ENCODE peak calls at places on chromosomes 12 and 14, in four cellular contexts. One of them, this sample, is unnamed.

GRCh38 chr14:71324767-71325272 is 417.6 kb downstream of the PCNX1 start:
- DNase-seq in activated T-cell treated with anti-CD3 and anti-CD28 coated beads, Interleukin-2, amount 50 U/mL, for 4 hours: peak; percentile 27
- DNase-seq in AG09319: no peak
- DNase-seq in G401: no peak
- DNase-seq in this sample: peak; percentile 42

GRCh38 chr12:26691234-26691970 is 141.6 kb downstream of the ITPR2 start:
- DNase-seq in G401: peak; percentile 18
- DNase-seq in AG09319: peak; percentile 50
- DNase-seq in activated T-cell treated with anti-CD3 and anti-CD28 coated beads, Interleukin-2, amount 50 U/mL, for 4 hours: no peak
- DNase-seq in this sample: no peak

GRCh38 chr14:65156568-65157366 is 54.5 kb upstream of the MAX start:
- DNase-seq in AG09319: peak; percentile 62
- DNase-seq in G401: no peak
- DNase-seq in activated T-cell treated with anti-CD3 and anti-CD28 coated beads, Interleukin-2, amount 50 U/mL, for 4 hours: no peak
- DNase-seq in this sample: no peak

GRCh38 chr12:109532721-109533486 is 40.4 kb downstream of the MMAB start:
- DNase-seq in AG09319: no peak
- DNase-seq in activated T-cell treated with anti-CD3 and anti-CD28 coated beads, Interleukin-2, amount 50 U/mL, for 4 hours: no peak
- DNase-seq in G401: no peak
- DNase-seq in this sample: no peak

GRCh38 chr14:92759300-92759678 is 10.9 kb upstream of the LGMN start:
- DNase-seq in G401: no peak
- DNase-seq in AG09319: no peak
- DNase-seq in activated T-cell treated with anti-CD3 and anti-CD28 coated beads, Interleukin-2, amount 50 U/mL, for 4 hours: no peak
- DNase-seq in this sample: no peak

GRCh38 chr12:109581856-109582255 is 8.3 kb downstream of the MVK start:
- DNase-seq in activated T-cell treated with anti-CD3 and anti-CD28 coated beads, Interleukin-2, amount 50 U/mL, for 4 hours: no peak
- DNase-seq in AG09319: no peak
- DNase-seq in G401: no peak
- DNase-seq in this sample: no peak

GRCh38 chr14:70425349-70425748 is 8.5 kb upstream of the SYNJ2BP start:
- DNase-seq in activated T-cell treated with anti-CD3 and anti-CD28 coated beads, Interleukin-2, amount 50 U/mL, for 4 hours: no peak
- DNase-seq in G401: no peak
- DNase-seq in AG09319: no peak
- DNase-seq in this sample: no peak

GRCh38 chr14:104510794-104511611 is 68.6 kb upstream of the C14orf180 start:
- DNase-seq in activated T-cell treated with anti-CD3 and anti-CD28 coated beads, Interleukin-2, amount 50 U/mL, for 4 hours: no peak
- DNase-seq in G401: peak; percentile 96
- DNase-seq in AG09319: no peak
- DNase-seq in this sample: no peak

GRCh38 chr12:46214668-46215429 is 54.0 kb downstream of the SLC38A1 start:
- DNase-seq in activated T-cell treated with anti-CD3 and anti-CD28 coated beads, Interleukin-2, amount 50 U/mL, for 4 hours: peak; percentile 72
- DNase-seq in G401: no peak
- DNase-seq in AG09319: no peak
- DNase-seq in this sample: peak; percentile 78

GRCh38 chr12:109310247-109311125 is 1.4 kb upstream of the FOXN4 start:
- DNase-seq in G401: no peak
- DNase-seq in activated T-cell treated with anti-CD3 and anti-CD28 coated beads, Interleukin-2, amount 50 U/mL, for 4 hours: no peak
- DNase-seq in AG09319: no peak
- DNase-seq in this sample: no peak

GRCh38 chr14:94310248-94310647 is 12.9 kb downstream of the SERPINA6 start:
- DNase-seq in activated T-cell treated with anti-CD3 and anti-CD28 coated beads, Interleukin-2, amount 50 U/mL, for 4 hours: no peak
- DNase-seq in G401: no peak
- DNase-seq in AG09319: no peak
- DNase-seq in this sample: no peak